ENCODE peak calls at places on chromosomes 6 and 20, in four cellular contexts. D, V, B and E are unnamed samples.

GRCh38 chr6:169591616-169592015 is 110.2 kb downstream of the WDR27 start:
- DNase-seq in B (no peak), V (no peak), D (no peak), E (no peak)

GRCh38 chr6:64520050-64520449 is 884.4 kb downstream of the PHF3 start:
- DNase-seq in V (peak), D (no peak), B (no peak), E (no peak)

GRCh38 chr6:78243519-78243918 is 590.7 kb downstream of the MEI4 start:
- DNase-seq in B (no peak), D (no peak), V (no peak), E (no peak)

GRCh38 chr6:149627672-149628071 is 20.8 kb downstream of the KATNA1 start:
- DNase-seq in B (no peak), D (no peak), V (no peak), E (no peak)

GRCh38 chr20:63884506-63885263 is 10.2 kb upstream of the DNAJC5 start:
- DNase-seq in V (no peak), B (no peak), D (no peak), E (no peak)

GRCh38 chr6:35634316-35634715 is 54.4 kb downstream of the FKBP5 start:
- DNase-seq in V (no peak), B (no peak), D (no peak), E (no peak)

GRCh38 chr20:47785321-47785899 is at the start of gene SULF2:
- DNase-seq in B (no peak), V (no peak), D (no peak), E (peak)

GRCh38 chr6:157724138-157724537 is 98.9 kb upstream of the SNX9 start:
- DNase-seq in B (no peak), D (no peak), V (no peak), E (no peak)

GRCh38 chr20:23157741-23158140 is 71.6 kb upstream of the CD93 start:
- DNase-seq in D (no peak), V (no peak), B (no peak), E (no peak)

GRCh38 chr6:33164176-33164575 is 28.1 kb downstream of the COL11A2 start:
- DNase-seq in B (peak), V (no peak), D (no peak), E (no peak)

GRCh38 chr6:55659304-55659703 is 80.3 kb upstream of the HMGCLL1 start:
- DNase-seq in D (no peak), B (no peak), V (no peak), E (no peak)

GRCh38 chr6:156647440-156647839 is 129.7 kb upstream of the ARID1B start:
- DNase-seq in B (no peak), V (no peak), D (no peak), E (no peak)

GRCh38 chr6:21115111-21115510 is 478.4 kb upstream of the SOX4 start:
- DNase-seq in B (no peak), D (peak), V (no peak), E (no peak)

GRCh38 chr6:4344317-4344899 is 209.0 kb upstream of the ECI2 start:
- DNase-seq in B (no peak), D (no peak), V (no peak), E (no peak)

GRCh38 chr6:111612379-111612778 is 6.7 kb upstream of the TRAF3IP2 start:
- DNase-seq in B (no peak), V (no peak), D (no peak), E (no peak)

GRCh38 chr20:25053207-25054132 is 4.5 kb downstream of the ACSS1 start:
- DNase-seq in D (no peak), B (no peak), V (no peak), E (no peak)

GRCh38 chr6:87472525-87473418 is at the start of gene SLC35A1:
- DNase-seq in D (peak), V (peak), B (peak), E (peak)

GRCh38 chr6:20876016-20876415 is 341.8 kb downstream of the CDKAL1 start:
- DNase-seq in V (no peak), D (no peak), B (no peak), E (no peak)

GRCh38 chr6:40583694-40584093 is 3.5 kb downstream of the LRFN2 start:
- DNase-seq in D (no peak), V (no peak), B (no peak), E (no peak)

GRCh38 chr20:5364136-5364821 is 47.5 kb upstream of the PROKR2 start:
- DNase-seq in D (no peak), B (no peak), V (no peak), E (no peak)

GRCh38 chr6:69774740-69775350 is 22.0 kb downstream of the LMBRD1 start:
- DNase-seq in V (no peak), B (no peak), D (no peak), E (no peak)

GRCh38 chr6:69775941-69776340 is 20.9 kb downstream of the LMBRD1 start:
- DNase-seq in D (peak), B (no peak), V (no peak), E (no peak)

GRCh38 chr6:69768664-69769063 is 28.1 kb downstream of the LMBRD1 start:
- DNase-seq in V (no peak), D (no peak), B (no peak), E (no peak)

GRCh38 chr6:69775450-69775849 is 21.4 kb downstream of the LMBRD1 start:
- DNase-seq in V (no peak), D (no peak), B (no peak), E (no peak)

DNA sequence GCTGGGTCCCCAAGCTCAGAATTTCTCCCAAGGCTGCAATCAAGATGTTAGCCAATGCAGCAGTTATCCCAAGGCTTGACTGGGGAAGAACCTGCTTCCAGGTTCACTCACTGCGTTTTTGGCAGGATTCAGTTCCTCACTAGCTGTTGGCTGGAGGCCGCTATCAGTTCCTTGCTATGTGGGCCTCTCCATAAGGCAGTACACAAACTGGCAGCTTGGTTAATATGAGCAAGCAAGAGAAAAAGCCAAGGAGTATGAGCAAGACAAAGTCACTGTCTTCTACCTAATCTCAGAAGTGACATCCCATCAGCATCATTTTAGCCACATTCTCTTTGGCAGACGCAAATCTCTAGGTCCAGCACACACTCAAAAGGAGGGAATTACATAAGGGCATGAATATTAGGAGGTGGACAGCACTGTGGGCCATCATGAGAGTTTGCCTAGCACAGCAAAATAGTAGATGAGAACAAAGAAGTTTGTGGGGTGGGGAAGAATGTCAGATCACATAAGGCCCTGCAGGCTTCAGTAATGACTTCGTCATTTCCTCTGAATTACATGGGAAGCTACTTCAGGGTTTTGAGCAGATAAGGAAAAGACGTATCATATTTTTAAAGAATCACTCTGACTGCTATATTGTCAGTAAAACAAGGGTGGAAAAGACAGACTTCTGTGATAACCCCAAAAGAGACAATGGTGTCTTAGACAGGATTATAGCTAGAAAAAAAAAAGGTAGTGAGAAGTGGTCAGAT is 25.5 kb downstream of the LMBRD1 start:
- DNase-seq in V (no peak), D (no peak), B (no peak), E (no peak)
- TF ChIP-seq FOXM1 in V (no peak), D (no peak), B (no peak), E (no peak)

GRCh38 chr20:38642498-38642897 is 40.9 kb downstream of the ARHGAP40 start:
- DNase-seq in V (no peak), B (no peak), D (no peak), E (no peak)

GRCh38 chr20:38644588-38644987 is 43.0 kb downstream of the ARHGAP40 start:
- DNase-seq in V (no peak), B (no peak), D (no peak), E (no peak)

GRCh38 chr20:38645318-38645717 is 43.7 kb downstream of the ARHGAP40 start:
- DNase-seq in D (no peak), B (no peak), V (no peak), E (no peak)

GRCh38 chr20:38649275-38649891 is 47.8 kb downstream of the ARHGAP40 start:
- DNase-seq in D (peak), B (peak), V (no peak), E (peak)

DNA sequence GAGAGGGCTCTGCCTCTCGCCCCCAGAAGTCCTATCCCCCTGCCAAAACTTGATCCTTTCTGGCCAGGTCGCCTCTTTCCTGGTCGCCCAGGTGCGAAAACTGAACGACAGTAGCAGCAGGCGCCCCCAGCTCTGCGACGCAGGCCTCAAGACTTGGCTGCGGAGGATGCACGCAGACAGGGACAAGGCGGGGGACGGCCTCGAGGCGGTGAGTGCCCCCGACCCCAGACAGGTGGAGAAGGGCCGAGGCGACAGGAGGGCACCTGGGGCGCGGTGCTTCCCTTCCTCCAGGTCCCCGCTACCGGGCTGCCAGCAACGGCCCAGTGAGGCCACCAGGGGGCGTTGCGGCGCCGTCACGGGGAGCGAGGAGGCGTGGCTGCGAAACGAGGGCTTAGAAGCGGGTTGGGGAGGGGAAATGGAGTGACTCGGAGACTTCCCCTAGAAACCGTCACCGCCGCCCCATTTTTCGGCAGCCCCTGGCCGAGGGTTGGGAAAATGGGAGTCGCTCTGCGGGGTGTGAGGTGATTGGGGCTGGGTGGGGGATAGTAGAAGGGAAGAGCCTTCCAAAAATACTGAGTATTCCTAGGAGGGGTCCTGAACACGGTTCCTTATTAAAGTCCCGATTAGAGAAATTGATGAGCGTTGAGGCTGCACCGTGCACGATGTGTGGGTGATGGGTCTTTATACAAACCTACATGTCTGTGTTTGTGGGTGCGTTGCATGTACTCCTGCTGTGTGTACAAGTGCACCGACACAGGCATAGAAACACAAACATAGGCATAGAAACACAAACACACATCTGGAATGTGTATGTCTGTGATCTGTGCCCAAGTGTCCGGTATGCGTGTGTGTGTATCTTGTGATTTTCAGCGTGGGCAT is 44.6 kb downstream of the ARHGAP40 start:
- DNase-seq in D (peak), B (peak), V (peak), E (peak)
- TF ChIP-seq TARDBP in D (peak), B (peak), V (no peak), E (no peak)

GRCh38 chr6:72857791-72858190 is 235.9 kb downstream of the KCNQ5 start:
- DNase-seq in V (no peak), B (no peak), D (no peak), E (no peak)
- TF ChIP-seq FOXM1 in V (no peak), B (no peak), D (no peak), E (no peak)

GRCh38 chr6:107642348-107643347 is 152.7 kb downstream of the SOBP start:
- DNase-seq in D (no peak), B (no peak), V (no peak), E (no peak)

GRCh38 chr6:107637914-107638313 is 148.0 kb downstream of the SOBP start:
- DNase-seq in D (no peak), B (no peak), V (no peak), E (no peak)

GRCh38 chr6:107644513-107644912 is 154.6 kb downstream of the SOBP start:
- DNase-seq in V (no peak), B (no peak), D (no peak), E (no peak)

GRCh38 chr6:107638493-107638892 is 148.6 kb downstream of the SOBP start:
- DNase-seq in D (no peak), B (no peak), V (no peak), E (no peak)

DNA sequence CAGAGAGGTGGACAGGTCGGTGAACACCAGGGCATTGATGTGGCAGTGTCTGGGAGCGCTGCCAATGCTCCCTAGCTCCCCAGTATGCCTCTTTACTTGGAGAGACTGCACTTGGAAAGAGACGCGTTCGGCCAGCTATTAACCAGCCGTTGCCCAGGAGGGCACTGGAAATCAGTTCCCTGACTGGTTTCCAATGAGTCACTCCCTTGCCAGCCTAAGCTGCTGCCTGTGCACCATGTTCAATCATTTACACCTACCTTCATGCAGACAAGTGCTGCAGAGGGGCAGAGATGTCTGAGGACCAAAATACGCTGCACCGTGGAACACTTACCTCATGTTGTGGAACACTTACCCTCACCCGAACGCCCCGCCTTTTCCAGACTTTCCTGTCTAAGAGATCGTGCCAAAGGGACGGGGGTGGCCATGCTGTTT is 151.6 kb downstream of the SOBP start:
- DNase-seq in D (no peak), B (no peak), V (no peak), E (no peak)
- TF ChIP-seq TARDBP in D (no peak), B (no peak), V (no peak), E (no peak)